ENCODE peak calls at places on chromosome X, in five cellular contexts. Y is testis, S is fibroblast of the aortic adventitia, O is Calu3, Q is AG09309. K is an unnamed sample.

GRCh38 chrX:132757066-132757623 is 201.3 kb downstream of the HS6ST2 start:
- DNase-seq in Y (no peak), S (no peak), O (no peak), Q (no peak), K (no peak)

GRCh38 chrX:136423724-136424123 is 64.0 kb upstream of the BRS3 start:
- DNase-seq in Y (no peak), S (no peak), O (no peak), Q (no peak), K (no peak)

GRCh38 chrX:7132335-7133035 is 15.0 kb upstream of the STS start:
- DNase-seq in Y (peak; percentile 46), S (peak; percentile 88), O (peak; percentile 81), Q (peak; percentile 55), K (peak; percentile 53)

GRCh38 chrX:103151799-103152198 is 58.9 kb upstream of the NXF3 start:
- DNase-seq in Y (no peak), S (no peak), O (no peak), Q (no peak), K (no peak)

GRCh38 chrX:23103546-23103945 is 103.8 kb downstream of the DDX53 start:
- DNase-seq in Y (no peak), S (no peak), O (no peak), Q (no peak), K (no peak)

GRCh38 chrX:13506574-13506973 is 62.8 kb upstream of the EGFL6 start:
- DNase-seq in Y (peak; percentile 22), S (peak; percentile 82), O (peak; percentile 42), Q (peak; percentile 11), K (peak; percentile 35)

GRCh38 chrX:102863735-102864134 is 73.3 kb upstream of the RAB40AL start:
- DNase-seq in Y (peak; percentile 86), S (peak; percentile 81), O (peak; percentile 82), Q (peak; percentile 29), K (peak; percentile 63)

GRCh38 chrX:16002185-16002584 is 121.2 kb upstream of the GRPR start:
- DNase-seq in Y (no peak), S (peak; percentile 12), O (no peak), Q (no peak), K (no peak)

GRCh38 chrX:56766554-56767412 is 37.7 kb downstream of the NBDY start:
- DNase-seq in Y (no peak), S (peak; percentile 45), O (no peak), Q (no peak), K (no peak)

GRCh38 chrX:148574247-148574973 is 74.0 kb downstream of the AFF2 start:
- DNase-seq in Y (no peak), S (no peak), O (no peak), Q (no peak), K (no peak)

GRCh38 chrX:115894087-115894486 is 276.5 kb upstream of the AGTR2 start:
- DNase-seq in Y (no peak), S (peak; percentile 77), O (no peak), Q (peak; percentile 13), K (no peak)

K was measured in SJCRH30.